ENCODE peak calls at places on chromosomes 2 and 18, in four cellular contexts. N is HepG2, T is K562, L is GM12878. M is an unnamed sample.

GRCh38 chr2:42927334-42928160 is 135.2 kb upstream of the HAAO start:
- DNase-seq in N (peak), T (peak), L (no peak), M (no peak)

GRCh38 chr2:241924909-241925250 is 55.4 kb downstream of the RTP5 start:
- DNase-seq in N (no peak), T (no peak), L (no peak), M (no peak)

GRCh38 chr2:43943809-43944452 is 51.9 kb downstream of the LRPPRC start:
- DNase-seq in N (no peak), T (no peak), L (no peak), M (no peak)

GRCh38 chr2:180622122-180622918 is 358.1 kb upstream of the UBE2E3 start:
- DNase-seq in N (no peak), T (no peak), L (no peak), M (no peak)

GRCh38 chr2:8544786-8545631 is 136.8 kb upstream of the ID2 start:
- DNase-seq in N (peak), T (peak), L (peak), M (peak)

GRCh38 chr18:62387257-62387656 is 62.1 kb downstream of the TNFRSF11A start:
- DNase-seq in N (no peak), T (no peak), L (no peak), M (no peak)

GRCh38 chr2:3504741-3505140 is 14.6 kb downstream of the ADI1 start:
- DNase-seq in N (no peak), T (no peak), L (no peak), M (no peak)

GRCh38 chr2:86704482-86704971 is 15.6 kb upstream of the RMND5A start:
- DNase-seq in N (peak), T (no peak), L (no peak), M (no peak)

GRCh38 chr2:140585016-140585415 is 1545.8 kb downstream of the LRP1B start:
- DNase-seq in N (no peak), T (no peak), L (no peak), M (no peak)

GRCh38 chr2:162629085-162629484 is 209.5 kb downstream of the KCNH7 start:
- DNase-seq in N (no peak), T (no peak), L (no peak), M (no peak)

GRCh38 chr18:12747530-12748315 is 44.9 kb downstream of the PSMG2 start:
- DNase-seq in N (no peak), T (peak), L (no peak), M (no peak)

GRCh38 chr18:12745095-12745820 is 42.4 kb downstream of the PSMG2 start:
- DNase-seq in N (no peak), T (no peak), L (no peak), M (no peak)

GRCh38 chr18:12742453-12742852 is 39.6 kb downstream of the PSMG2 start:
- DNase-seq in N (no peak), T (no peak), L (no peak), M (no peak)

GRCh38 chr18:12741351-12741750 is 38.5 kb downstream of the PSMG2 start:
- DNase-seq in N (peak), T (no peak), L (no peak), M (no peak)

GRCh38 chr18:12744103-12744502 is 41.3 kb downstream of the PSMG2 start:
- DNase-seq in N (peak), T (peak), L (no peak), M (no peak)
- TF ChIP-seq CREM in N (no peak), T (no peak), L (no peak), M (no peak)

GRCh38 chr2:10159486-10160160 is 37.1 kb downstream of the RRM2 start:
- DNase-seq in N (no peak), T (no peak), L (no peak), M (no peak)
- TF ChIP-seq SP1 in N (no peak), T (no peak), L (no peak), M (no peak)

GRCh38 chr2:240205348-240205747 is 64.9 kb upstream of the OTOS start:
- DNase-seq in N (no peak), T (no peak), L (no peak), M (peak)
- TF ChIP-seq CREM in N (no peak), T (no peak), L (no peak), M (no peak)

GRCh38 chr2:48183276-48183675 is 277.0 kb upstream of the FBXO11 start:
- DNase-seq in N (no peak), T (no peak), L (no peak), M (no peak)

GRCh38 chr2:48178611-48179010 is 272.3 kb upstream of the FBXO11 start:
- DNase-seq in N (no peak), T (no peak), L (no peak), M (no peak)

GRCh38 chr2:48176876-48177275 is 270.6 kb upstream of the FBXO11 start:
- DNase-seq in N (no peak), T (no peak), L (no peak), M (no peak)

GRCh38 chr2:48183991-48184390 is 277.7 kb upstream of the FBXO11 start:
- DNase-seq in N (no peak), T (no peak), L (no peak), M (no peak)

GRCh38 chr2:48180557-48180956 is 274.3 kb upstream of the FBXO11 start:
- DNase-seq in N (no peak), T (no peak), L (no peak), M (no peak)
- TF ChIP-seq SP1 in N (no peak), T (no peak), L (no peak), M (no peak)

GRCh38 chr18:35478520-35479435 is 19.0 kb downstream of the INO80C start:
- DNase-seq in N (peak), T (no peak), L (no peak), M (no peak)
- TF ChIP-seq CREM in N (peak), T (no peak), L (no peak), M (no peak)

GRCh38 chr2:29699045-29699444 is 222.3 kb downstream of the ALK start:
- DNase-seq in N (no peak), T (no peak), L (no peak), M (no peak)

GRCh38 chr2:29703336-29703735 is 218.1 kb downstream of the ALK start:
- DNase-seq in N (no peak), T (no peak), L (no peak), M (no peak)

GRCh38 chr2:29702276-29702675 is 219.1 kb downstream of the ALK start:
- DNase-seq in N (no peak), T (no peak), L (no peak), M (no peak)

GRCh38 chr2:29698216-29698615 is 223.2 kb downstream of the ALK start:
- DNase-seq in N (no peak), T (no peak), L (no peak), M (no peak)

GRCh38 chr2:29700560-29700959 is 220.8 kb downstream of the ALK start:
- DNase-seq in N (no peak), T (no peak), L (no peak), M (no peak)
- TF ChIP-seq SP1 in N (no peak), T (no peak), L (no peak), M (no peak)

GRCh38 chr2:128406629-128407252 is 88.1 kb upstream of the HS6ST1 start:
- DNase-seq in N (no peak), T (no peak), L (no peak), M (no peak)
- TF ChIP-seq CREM in N (no peak), T (no peak), L (no peak), M (no peak)

GRCh38 chr18:45802814-45803492 is 22.5 kb upstream of the SIGLEC15 start:
- DNase-seq in N (no peak), T (no peak), L (no peak), M (no peak)
- TF ChIP-seq SP1 in N (no peak), T (no peak), L (no peak), M (no peak)

M was measured in WTC11.